ENCODE peak calls at places on chromosomes 11 and 22, in four cellular contexts. C, N, M and B are unnamed samples. For H3K36me3, the result is how much of the 10 kb centered on the place peaks cover.

GRCh38 chr11:66617148-66617814 is 851 bp downstream of the RBM14 start:
- DNase-seq in M (no peak), N (no peak), C (peak), B (no peak)

GRCh38 chr11:44564653-44565007 is 833 bp upstream of the CD82 start:
- DNase-seq in M (no peak), C (no peak), N (peak), B (no peak)

GRCh38 chr11:67604815-67605214 is 1.9 kb upstream of the NDUFV1 start:
- DNase-seq in C (no peak), M (no peak), N (no peak), B (no peak)

GRCh38 chr11:26553182-26553581 is 18.9 kb downstream of the MUC15 start:
- DNase-seq in M (no peak), C (no peak), N (no peak), B (no peak)

GRCh38 chr11:111230122-111230465 is 15.4 kb upstream of the POU2AF2 start:
- DNase-seq in C (no peak), M (no peak), N (no peak), B (no peak)

GRCh38 chr22:41234815-41235687 is 5.7 kb downstream of the CHADL start:
- DNase-seq in M (no peak), C (no peak), N (no peak), B (no peak)

GRCh38 chr11:64971421-64972233 is at the start of gene MAJIN:
- DNase-seq in M (peak), C (no peak), N (peak), B (peak)

GRCh38 chr11:35330156-35330889 is 89.0 kb downstream of the SLC1A2 start:
- DNase-seq in M (no peak), C (no peak), N (no peak), B (no peak)

GRCh38 chr11:30936476-30936875 is 350.3 kb upstream of the MPPED2 start:
- DNase-seq in M (no peak), C (no peak), N (peak), B (no peak)

GRCh38 chr11:32422545-32422944 is 12.8 kb downstream of the WT1 start:
- DNase-seq in M (no peak), C (no peak), N (no peak), B (no peak)

GRCh38 chr11:46451759-46452158 is 60.2 kb upstream of the CHRM4 start:
- DNase-seq in C (no peak), N (no peak), M (no peak), B (no peak)

DNA sequence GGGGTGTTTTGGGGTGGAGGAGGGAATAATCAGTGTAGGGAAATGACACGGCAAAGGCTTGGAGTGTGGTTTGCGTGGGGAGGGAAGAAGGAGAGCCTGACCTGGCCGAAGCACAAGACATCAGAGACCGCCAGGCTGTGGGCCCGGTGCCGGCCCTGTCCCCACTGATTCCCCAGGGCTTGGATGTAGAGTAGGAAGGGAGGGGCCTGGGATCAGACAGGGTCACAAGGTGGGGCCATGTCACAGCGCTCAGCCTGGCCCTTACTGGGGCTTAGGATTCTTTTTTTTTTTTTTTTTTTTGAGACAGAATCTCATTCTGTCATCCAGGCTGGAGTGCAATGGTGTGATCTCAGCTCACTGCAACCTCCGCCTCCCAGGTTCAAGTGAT is 9.8 kb downstream of the PICK1 start:
- DNase-seq in N (no peak), M (no peak), C (no peak), B (no peak)
- H3K36me3 ChIP-seq in N (under half), M (under half), C (under half), B (under half)

GRCh38 chr11:118643995-118644345 is 35.5 kb downstream of the TREH start:
- DNase-seq in M (no peak), C (no peak), N (no peak), B (no peak)
- H3K36me3 ChIP-seq in M (under half), C (under half), N (half or more), B (under half)

GRCh38 chr11:12124306-12124705 is 13.9 kb downstream of the MICAL2 start:
- DNase-seq in C (no peak), M (no peak), N (no peak), B (no peak)

GRCh38 chr11:12125609-12126149 is 15.3 kb downstream of the MICAL2 start:
- DNase-seq in C (no peak), M (no peak), N (peak), B (no peak)

GRCh38 chr11:12128191-12128841 is 17.9 kb downstream of the MICAL2 start:
- DNase-seq in C (no peak), N (no peak), M (no peak), B (no peak)

GRCh38 chr11:12127206-12127898 is 17.0 kb downstream of the MICAL2 start:
- DNase-seq in M (no peak), C (no peak), N (no peak), B (no peak)

DNA sequence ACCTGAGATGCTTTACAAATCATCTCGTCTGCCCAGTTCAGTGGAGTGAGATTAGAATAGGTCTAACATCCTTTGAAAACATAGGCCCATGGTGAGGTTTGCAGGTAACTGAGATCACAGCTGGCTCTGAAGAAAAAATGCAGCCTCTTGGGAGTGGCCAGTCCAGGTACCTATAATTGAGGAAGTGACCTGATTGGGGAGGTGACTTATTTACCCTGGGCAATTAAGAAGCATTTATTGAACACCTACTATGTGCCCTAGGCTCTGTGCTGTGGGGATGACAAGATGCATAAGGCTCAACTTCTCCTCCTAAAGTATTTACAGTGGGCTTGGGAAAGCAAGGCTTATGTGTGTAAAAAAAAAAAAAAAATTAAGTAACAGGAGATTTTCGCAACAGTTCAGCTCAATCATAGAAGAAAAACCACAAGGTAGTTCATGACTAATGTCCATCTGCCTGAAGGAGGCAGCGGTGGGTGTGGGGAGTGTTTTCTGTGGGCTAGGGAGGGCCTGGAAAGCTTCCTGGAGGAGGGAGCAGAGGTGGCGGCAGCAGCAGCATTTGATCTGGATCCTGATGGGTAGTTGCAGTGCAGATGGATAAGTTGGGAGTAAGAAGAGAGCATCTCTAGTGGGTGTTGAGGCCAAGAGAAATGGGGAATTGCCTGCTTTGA is 16.1 kb downstream of the MICAL2 start:
- DNase-seq in M (no peak), C (no peak), N (peak), B (no peak)
- H3K36me3 ChIP-seq in M (under half), C (under half), N (under half), B (under half)

DNA sequence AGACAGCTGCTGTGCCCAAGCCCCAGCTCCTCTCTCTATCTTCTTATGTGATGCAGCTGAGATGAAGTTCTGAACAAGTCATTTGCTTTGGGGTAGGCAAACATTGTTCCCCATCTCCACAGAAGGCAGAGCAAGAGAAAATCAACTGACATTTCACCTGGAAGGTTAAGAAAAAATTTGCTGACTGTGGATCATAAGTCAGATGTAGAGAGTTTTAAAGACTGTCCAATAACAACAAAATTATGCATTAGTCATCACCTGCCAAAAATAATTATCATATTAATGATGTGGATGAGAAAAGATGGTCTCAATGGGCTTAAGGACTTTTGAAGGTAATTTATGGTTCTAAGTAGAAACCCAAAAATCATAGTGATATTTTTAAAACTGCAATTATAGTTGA is 59.2 kb downstream of the KCNJ1 start:
- DNase-seq in C (no peak), M (no peak), N (no peak), B (no peak)
- H3K36me3 ChIP-seq in C (under half), M (half or more), N (under half), B (half or more)